ENCODE peak calls at places on chromosome 1, in five cellular contexts. One of them, this sample, is unnamed.

GRCh38 chr1:230160957-230161771 is 94.1 kb downstream of the GALNT2 start:
- DNase-seq in epithelial cell of esophagus: peak
- DNase-seq in progenitor cell of endocrine pancreas: no peak
- DNase-seq in mammary epithelial cell: peak
- DNase-seq in Calu3: no peak
- DNase-seq in this sample: peak

GRCh38 chr1:246566808-246567154 is 525 bp downstream of the CNST start:
- DNase-seq in Calu3: no peak
- DNase-seq in epithelial cell of esophagus: no peak
- DNase-seq in mammary epithelial cell: no peak
- DNase-seq in progenitor cell of endocrine pancreas: no peak
- DNase-seq in this sample: no peak

GRCh38 chr1:227766015-227766634 is 30.9 kb downstream of the SNAP47 start:
- DNase-seq in mammary epithelial cell: peak
- DNase-seq in Calu3: no peak
- DNase-seq in progenitor cell of endocrine pancreas: no peak
- DNase-seq in epithelial cell of esophagus: no peak
- DNase-seq in this sample: peak

GRCh38 chr1:232334811-232335210 is 295.1 kb downstream of the SIPA1L2 start:
- DNase-seq in Calu3: no peak
- DNase-seq in mammary epithelial cell: peak
- DNase-seq in epithelial cell of esophagus: peak
- DNase-seq in progenitor cell of endocrine pancreas: no peak
- DNase-seq in this sample: peak

GRCh38 chr1:155177192-155177917 is 3.7 kb downstream of the TRIM46 start:
- DNase-seq in Calu3: no peak
- DNase-seq in epithelial cell of esophagus: peak
- DNase-seq in progenitor cell of endocrine pancreas: no peak
- DNase-seq in mammary epithelial cell: no peak
- DNase-seq in this sample: no peak

GRCh38 chr1:47227370-47228232 is 4.4 kb downstream of the TAL1 start:
- DNase-seq in mammary epithelial cell: no peak
- DNase-seq in Calu3: no peak
- DNase-seq in epithelial cell of esophagus: no peak
- DNase-seq in progenitor cell of endocrine pancreas: no peak
- DNase-seq in this sample: no peak

GRCh38 chr1:212485895-212486590 is 53.3 kb downstream of the NENF start:
- DNase-seq in mammary epithelial cell: peak
- DNase-seq in epithelial cell of esophagus: peak
- DNase-seq in Calu3: peak
- DNase-seq in progenitor cell of endocrine pancreas: peak
- DNase-seq in this sample: peak

GRCh38 chr1:41783189-41783639 is 135.5 kb downstream of the HIVEP3 start:
- DNase-seq in progenitor cell of endocrine pancreas: no peak
- DNase-seq in Calu3: no peak
- DNase-seq in epithelial cell of esophagus: peak
- DNase-seq in mammary epithelial cell: peak
- DNase-seq in this sample: peak

GRCh38 chr1:37358992-37359391 is 115.4 kb upstream of the ZC3H12A start:
- DNase-seq in progenitor cell of endocrine pancreas: no peak
- DNase-seq in mammary epithelial cell: no peak
- DNase-seq in Calu3: no peak
- DNase-seq in epithelial cell of esophagus: no peak
- DNase-seq in this sample: no peak

GRCh38 chr1:23930861-23931471 is 17.8 kb upstream of the CNR2 start:
- DNase-seq in epithelial cell of esophagus: peak
- DNase-seq in Calu3: no peak
- DNase-seq in progenitor cell of endocrine pancreas: no peak
- DNase-seq in mammary epithelial cell: peak
- DNase-seq in this sample: peak

GRCh38 chr1:71603044-71603776 is 522.4 kb upstream of the ZRANB2 start:
- DNase-seq in Calu3: no peak
- DNase-seq in epithelial cell of esophagus: no peak
- DNase-seq in mammary epithelial cell: no peak
- DNase-seq in progenitor cell of endocrine pancreas: no peak
- DNase-seq in this sample: no peak

GRCh38 chr1:117173711-117174110 is 37.0 kb downstream of the VTCN1 start:
- DNase-seq in epithelial cell of esophagus: no peak
- DNase-seq in progenitor cell of endocrine pancreas: no peak
- DNase-seq in Calu3: no peak
- DNase-seq in mammary epithelial cell: no peak
- DNase-seq in this sample: no peak

GRCh38 chr1:202516434-202516877 is 168.0 kb downstream of the PPP1R12B start:
- DNase-seq in epithelial cell of esophagus: no peak
- DNase-seq in mammary epithelial cell: no peak
- DNase-seq in Calu3: no peak
- DNase-seq in progenitor cell of endocrine pancreas: no peak
- DNase-seq in this sample: no peak

DNA sequence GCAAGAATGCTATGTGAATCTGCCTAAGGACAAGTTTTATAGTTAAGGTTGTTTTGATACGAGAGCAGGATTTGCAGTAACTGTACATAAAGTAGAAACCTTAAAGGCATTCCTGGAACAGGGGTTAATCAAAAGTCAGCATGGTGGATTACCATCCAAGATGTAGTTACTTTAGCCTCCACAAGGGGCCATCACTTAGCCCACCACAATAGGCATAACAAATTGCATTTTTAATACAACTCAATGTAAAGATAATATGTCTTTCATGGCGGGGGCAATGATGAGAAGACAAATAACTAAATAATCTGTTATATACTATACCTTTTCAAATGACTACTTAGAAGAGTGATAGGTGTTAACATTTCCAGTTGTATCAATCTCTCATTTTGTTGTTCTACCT is 611.2 kb upstream of the ADGRL4 start:
- DNase-seq in Calu3: no peak
- DNase-seq in mammary epithelial cell: no peak
- DNase-seq in epithelial cell of esophagus: no peak
- DNase-seq in progenitor cell of endocrine pancreas: no peak
- DNase-seq in this sample: no peak
- TF ChIP-seq CTCF in Calu3: no peak
- TF ChIP-seq CTCF in mammary epithelial cell: peak
- TF ChIP-seq CTCF in epithelial cell of esophagus: peak
- TF ChIP-seq CTCF in progenitor cell of endocrine pancreas: peak
- TF ChIP-seq CTCF in this sample: peak

GRCh38 chr1:150221552-150221951 is 14.4 kb downstream of the ANP32E start:
- DNase-seq in progenitor cell of endocrine pancreas: no peak
- DNase-seq in epithelial cell of esophagus: peak
- DNase-seq in Calu3: peak
- DNase-seq in mammary epithelial cell: no peak
- DNase-seq in this sample: peak
- TF ChIP-seq CTCF in progenitor cell of endocrine pancreas: peak
- TF ChIP-seq CTCF in epithelial cell of esophagus: peak
- TF ChIP-seq CTCF in Calu3: no peak
- TF ChIP-seq CTCF in mammary epithelial cell: peak
- TF ChIP-seq CTCF in this sample: peak

GRCh38 chr1:19817160-19817559 is 2.1 kb upstream of the RNF186 start:
- DNase-seq in epithelial cell of esophagus: no peak
- DNase-seq in Calu3: no peak
- DNase-seq in progenitor cell of endocrine pancreas: no peak
- DNase-seq in mammary epithelial cell: no peak
- DNase-seq in this sample: no peak
- TF ChIP-seq CTCF in epithelial cell of esophagus: no peak
- TF ChIP-seq CTCF in Calu3: no peak
- TF ChIP-seq CTCF in progenitor cell of endocrine pancreas: no peak
- TF ChIP-seq CTCF in mammary epithelial cell: no peak
- TF ChIP-seq CTCF in this sample: no peak

DNA sequence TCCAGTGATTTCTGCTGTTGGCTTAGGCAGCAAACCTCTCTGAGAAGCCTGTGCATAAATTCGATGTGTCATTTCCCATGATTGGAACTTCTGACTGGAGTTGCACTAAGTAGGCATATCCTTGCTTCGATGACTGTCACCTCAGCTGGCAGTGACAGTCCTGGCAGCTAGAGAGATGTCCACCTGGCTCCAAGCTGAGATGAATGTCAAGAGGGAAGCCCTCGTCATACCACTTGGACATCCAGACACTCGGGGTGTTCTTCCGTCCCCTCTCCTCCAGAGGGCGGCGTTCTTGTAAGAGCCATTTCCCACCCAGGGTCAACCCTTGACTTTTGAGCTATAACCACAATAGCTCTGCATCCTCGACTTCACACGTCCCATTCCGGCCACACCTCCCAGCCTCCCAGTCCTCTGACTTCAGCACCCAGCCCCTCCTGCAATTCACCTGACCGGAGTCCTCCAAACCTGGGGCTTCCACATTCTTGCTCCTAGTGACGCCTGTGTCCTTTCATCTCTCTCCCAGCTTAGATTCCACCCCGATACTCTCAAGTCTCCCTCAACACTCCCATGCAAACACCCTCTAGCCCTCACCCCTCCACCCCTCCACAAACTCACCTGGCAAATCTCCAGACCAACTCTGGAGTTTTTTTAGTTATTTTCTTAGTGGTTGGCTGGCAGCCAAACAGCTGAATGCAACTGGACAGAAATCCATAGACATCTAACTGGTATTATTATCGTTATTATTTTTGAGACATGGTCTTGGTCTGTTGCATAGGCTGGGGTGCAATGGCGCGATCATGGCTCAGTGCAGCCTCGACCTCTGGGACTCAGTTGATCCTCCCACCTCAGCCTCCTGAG is 17.4 kb downstream of the CA6 start:
- DNase-seq in progenitor cell of endocrine pancreas: peak
- DNase-seq in mammary epithelial cell: no peak
- DNase-seq in Calu3: peak
- DNase-seq in epithelial cell of esophagus: peak
- DNase-seq in this sample: peak
- TF ChIP-seq CTCF in progenitor cell of endocrine pancreas: peak
- TF ChIP-seq CTCF in mammary epithelial cell: peak
- TF ChIP-seq CTCF in Calu3: peak
- TF ChIP-seq CTCF in epithelial cell of esophagus: peak
- TF ChIP-seq CTCF in this sample: peak